ENCODE peak calls at places on chromosome 12, in eight cellular contexts. D is heart right ventricle; R is neuronal stem cell; H is hepatocyte; F is body of pancreas; V is Panc1; P is astrocyte; G is CD4-positive, CD25-positive, alpha-beta regulatory T cell. S is an unnamed sample.
A peak's percentile ranks its signal among the peaks of the same experiment; 100 is the strongest.

GRCh38 chr12:11839093-11839641 is 189.7 kb downstream of the ETV6 start:
- DNase-seq in D (peak; percentile 57), R (no peak), H (no peak), F (peak; percentile 62), V (no peak), P (peak; percentile 83), G (no peak), S (peak; percentile 35)

GRCh38 chr12:1670244-1670814 is 20.5 kb upstream of the ADIPOR2 start:
- DNase-seq in D (no peak), R (no peak), H (peak; percentile 65), F (no peak), V (no peak), P (no peak), G (no peak), S (no peak)

GRCh38 chr12:93662961-93663728 is 14.0 kb upstream of the CRADD start:
- DNase-seq in D (no peak), R (no peak), H (peak; percentile 60), F (no peak), V (no peak), P (no peak), G (no peak), S (no peak)

GRCh38 chr12:121668750-121669524 is 517 bp downstream of the MORN3 start:
- DNase-seq in D (no peak), R (peak; percentile 61), H (peak; percentile 81), F (peak; percentile 34), V (no peak), P (no peak), G (peak; percentile 30), S (no peak)

GRCh38 chr12:124456652-124457152 is 110.7 kb downstream of the NCOR2 start:
- DNase-seq in D (peak; percentile 44), R (no peak), H (no peak), F (no peak), V (no peak), P (no peak), G (peak; percentile 30), S (no peak)

GRCh38 chr12:713281-713875 is 39.0 kb upstream of the WNK1 start:
- DNase-seq in D (no peak), R (no peak), H (no peak), F (no peak), V (no peak), P (no peak), G (no peak), S (no peak)

GRCh38 chr12:108302471-108303311 is 36.4 kb downstream of the CMKLR1 start:
- DNase-seq in D (peak; percentile 88), R (no peak), H (peak; percentile 66), F (peak; percentile 70), V (no peak), P (peak; percentile 23), G (no peak), S (peak; percentile 84)

GRCh38 chr12:56087220-56087619 is 7.3 kb downstream of the ERBB3 start:
- DNase-seq in D (peak; percentile 81), R (no peak), H (no peak), F (peak; percentile 97), V (no peak), P (no peak), G (no peak), S (peak; percentile 60)

GRCh38 chr12:49863946-49864816 is 21.3 kb upstream of the BCDIN3D start:
- DNase-seq in D (no peak), R (no peak), H (no peak), F (no peak), V (no peak), P (no peak), G (no peak), S (no peak)

GRCh38 chr12:89556976-89557375 is 31.1 kb upstream of the POC1B start:
- DNase-seq in D (no peak), R (no peak), H (no peak), F (no peak), V (no peak), P (peak; percentile 15), G (no peak), S (no peak)

GRCh38 chr12:101855364-101855884 is 22.0 kb upstream of the DRAM1 start:
- DNase-seq in D (no peak), R (no peak), H (peak; percentile 36), F (no peak), V (no peak), P (peak; percentile 46), G (no peak), S (no peak)

GRCh38 chr12:105420659-105421240 is 90.3 kb downstream of the C12orf75 start:
- DNase-seq in D (peak; percentile 78), R (peak; percentile 66), H (peak; percentile 87), F (peak; percentile 76), V (peak; percentile 55), P (peak; percentile 53), G (peak; percentile 24), S (peak; percentile 50)

DNA sequence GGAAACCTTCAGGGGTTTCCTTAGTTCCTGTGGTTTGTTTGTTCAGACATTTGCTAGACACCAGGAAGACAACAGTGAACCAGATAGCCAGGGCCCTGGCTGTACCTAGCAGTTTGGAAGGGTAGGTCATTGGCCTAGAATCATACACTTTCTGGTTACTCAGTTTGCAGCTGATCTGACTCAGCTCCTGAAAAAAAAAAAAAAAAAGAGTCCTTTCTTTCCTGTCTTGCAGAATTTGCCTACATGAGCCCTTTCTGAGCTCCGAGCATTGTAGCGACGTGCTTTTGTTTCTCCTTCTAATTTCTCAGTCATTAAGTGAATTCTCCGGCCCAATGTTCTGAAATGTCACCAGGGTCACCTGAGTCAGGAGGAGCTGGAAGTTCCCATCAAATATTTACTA is 2.4 kb downstream of the CABP1 start:
- DNase-seq in D (no peak), R (no peak), H (no peak), F (no peak), V (no peak), P (no peak), G (no peak), S (no peak)
- H3K27me3 ChIP-seq in D (peaks cover 58% of the 10 kb centered on the region), R (peaks cover 32% of the 10 kb centered on the region), H (peaks cover 50% of the 10 kb centered on the region), F (no peaks in the 10 kb centered on the region), V (peaks cover 9% of the 10 kb centered on the region), P (peaks cover 50% of the 10 kb centered on the region), G (peaks cover 42% of the 10 kb centered on the region), S (peaks cover 5% of the 10 kb centered on the region)

GRCh38 chr12:46965137-46965536 is 114.3 kb upstream of the PCED1B start:
- DNase-seq in D (no peak), R (no peak), H (no peak), F (no peak), V (no peak), P (peak; percentile 42), G (no peak), S (no peak)

GRCh38 chr12:46965880-46966279 is 113.5 kb upstream of the PCED1B start:
- DNase-seq in D (peak; percentile 57), R (no peak), H (no peak), F (no peak), V (no peak), P (no peak), G (no peak), S (no peak)

GRCh38 chr12:46970636-46971035 is 108.8 kb upstream of the PCED1B start:
- DNase-seq in D (no peak), R (no peak), H (no peak), F (no peak), V (no peak), P (no peak), G (no peak), S (no peak)
- H3K9me3 ChIP-seq in D (no peaks in the 10 kb centered on the region), R (no peaks in the 10 kb centered on the region), H (no peaks in the 10 kb centered on the region), F (no peaks in the 10 kb centered on the region), V (no peaks in the 10 kb centered on the region), P (no peaks in the 10 kb centered on the region), G (no peaks in the 10 kb centered on the region), S (no peaks in the 10 kb centered on the region)

DNA sequence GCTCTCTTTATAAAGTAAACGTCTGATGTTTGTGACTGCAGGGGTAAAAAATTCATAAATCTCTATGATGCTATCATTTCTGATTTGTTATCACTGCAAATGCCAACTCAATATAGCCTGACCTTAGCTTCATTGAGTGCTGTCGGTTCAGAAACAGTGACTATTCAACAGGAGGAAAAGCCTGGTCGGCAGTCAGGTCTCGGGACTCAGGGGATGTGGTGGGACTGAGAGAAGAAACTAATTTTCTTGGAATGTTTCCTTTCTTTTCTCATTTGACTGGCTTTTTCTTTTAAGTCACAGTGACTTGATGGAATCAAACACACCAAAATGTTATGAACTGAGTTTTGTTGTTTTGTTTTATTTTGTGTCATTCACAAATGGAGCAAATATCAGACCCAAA is 5.8 kb upstream of the RMST start:
- DNase-seq in D (no peak), R (no peak), H (no peak), F (no peak), V (no peak), P (no peak), G (no peak), S (no peak)
- H3K27ac ChIP-seq in D (no peak overlapping the region), R (no peak overlapping the region), H (no peak overlapping the region), F (no peak overlapping the region), V (no peak overlapping the region), P (no peak overlapping the region), G (no peak overlapping the region), S (no peak overlapping the region)

GRCh38 chr12:54195736-54196347 is 7.1 kb upstream of the SMUG1 start:
- DNase-seq in D (no peak), R (no peak), H (peak; percentile 73), F (peak; percentile 20), V (no peak), P (peak; percentile 67), G (no peak), S (no peak)
- H3K27me3 ChIP-seq in D (peaks cover 95% of the 10 kb centered on the region), R (peaks cover 55% of the 10 kb centered on the region), H (peaks cover 8% of the 10 kb centered on the region), F (no peaks in the 10 kb centered on the region), V (no peaks in the 10 kb centered on the region), P (peaks cover 29% of the 10 kb centered on the region), G (peaks cover 43% of the 10 kb centered on the region), S (peaks cover 10% of the 10 kb centered on the region)